ENCODE peak calls at places on chromosomes 7 and 10, in four cellular contexts. A is mammary epithelial cell, U is fibroblast of lung, N is OCI-LY7. G is an unnamed sample.

GRCh38 chr10:127737563-127738511 is 852 bp downstream of the FOXI2 start:
- DNase-seq in A (no peak), U (no peak), N (no peak), G (peak; percentile 10)

GRCh38 chr7:2273866-2274265 is 31.8 kb downstream of the NUDT1 start:
- DNase-seq in A (no peak), U (no peak), N (no peak), G (no peak)

GRCh38 chr7:80278737-80279136 is 144.1 kb downstream of the GNAI1 start:
- DNase-seq in A (no peak), U (no peak), N (no peak), G (no peak)

GRCh38 chr7:107501593-107501992 is 31.7 kb downstream of the GPR22 start:
- DNase-seq in A (peak; percentile 23), U (peak; percentile 15), N (peak; percentile 41), G (peak; percentile 17)

GRCh38 chr7:14690075-14690474 is 212.5 kb downstream of the DGKB start:
- DNase-seq in A (no peak), U (no peak), N (no peak), G (no peak)

GRCh38 chr10:48390933-48391845 is 84.7 kb downstream of the MAPK8 start:
- DNase-seq in A (peak; percentile 81), U (peak; percentile 83), N (no peak), G (no peak)

GRCh38 chr10:108597031-108597430 is 1326.3 kb downstream of the XPNPEP1 start:
- DNase-seq in A (no peak), U (peak; percentile 79), N (no peak), G (no peak)

GRCh38 chr10:11335167-11335652 is 276.2 kb downstream of the USP6NL start:
- DNase-seq in A (no peak), U (peak; percentile 50), N (no peak), G (peak; percentile 67)

GRCh38 chr10:121165276-121165675 is 314.1 kb downstream of the WDR11 start:
- DNase-seq in A (peak; percentile 51), U (peak; percentile 87), N (no peak), G (no peak)

GRCh38 chr10:79979310-79979972 is 30.5 kb upstream of the SFTPD start:
- DNase-seq in A (no peak), U (no peak), N (no peak), G (no peak)

GRCh38 chr10:86058964-86059363 is 307.6 kb downstream of the GRID1 start:
- DNase-seq in A (no peak), U (no peak), N (no peak), G (no peak)

GRCh38 chr7:158784270-158784669 is 45.0 kb downstream of the ESYT2 start:
- DNase-seq in A (no peak), U (no peak), N (no peak), G (no peak)

GRCh38 chr10:13102002-13102794 is 2.2 kb downstream of the OPTN start:
- DNase-seq in A (no peak), U (peak; percentile 15), N (no peak), G (peak; percentile 31)

GRCh38 chr10:120972259-120972658 is 121.1 kb downstream of the WDR11 start:
- DNase-seq in A (no peak), U (no peak), N (no peak), G (no peak)

GRCh38 chr10:127151541-127151940 is 44.9 kb downstream of the INSYN2A start:
- DNase-seq in A (peak; percentile 2), U (peak; percentile 89), N (no peak), G (no peak)

GRCh38 chr7:140249036-140249806 is 72.4 kb upstream of the KDM7A start:
- DNase-seq in A (no peak), U (no peak), N (no peak), G (no peak)

GRCh38 chr10:28853195-28853594 is 175.9 kb downstream of the BAMBI start:
- DNase-seq in A (no peak), U (peak; percentile 53), N (no peak), G (no peak)

GRCh38 chr7:30596043-30596641 is 1.5 kb downstream of the GARS1 start:
- DNase-seq in A (peak; percentile 33), U (peak; percentile 40), N (peak; percentile 81), G (peak; percentile 36)

GRCh38 chr10:5743736-5744135 is 59.1 kb downstream of the TASOR2 start:
- DNase-seq in A (no peak), U (no peak), N (no peak), G (no peak)

GRCh38 chr7:66282594-66282935 is 77.4 kb downstream of the TPST1 start:
- DNase-seq in A (no peak), U (no peak), N (no peak), G (no peak)

GRCh38 chr10:122147731-122148130 is 123.4 kb upstream of the BTBD16 start:
- DNase-seq in A (no peak), U (peak; percentile 80), N (no peak), G (peak; percentile 43)

GRCh38 chr10:83357627-83358026 is 781.7 kb upstream of the GHITM start:
- DNase-seq in A (no peak), U (no peak), N (no peak), G (no peak)

GRCh38 chr10:130369645-130370381 is 233.6 kb downstream of the GLRX3 start:
- DNase-seq in A (no peak), U (no peak), N (no peak), G (no peak)

GRCh38 chr10:102644066-102644645 is at the start of gene TRIM8:
- DNase-seq in A (peak; percentile 52), U (peak; percentile 45), N (peak; percentile 78), G (peak; percentile 84)

GRCh38 chr7:126483972-126484371 is 768.8 kb downstream of the GRM8 start:
- DNase-seq in A (no peak), U (no peak), N (no peak), G (no peak)

GRCh38 chr10:114405011-114405350 is 679 bp upstream of the AFAP1L2 start:
- DNase-seq in A (peak; percentile 74), U (no peak), N (no peak), G (no peak)

GRCh38 chr10:73763343-73763742 is 18.5 kb upstream of the CHCHD1 start:
- DNase-seq in A (no peak), U (no peak), N (no peak), G (no peak)

GRCh38 chr7:36155811-36156361 is 2.8 kb downstream of the EEPD1 start:
- DNase-seq in A (no peak), U (peak; percentile 27), N (peak; percentile 7), G (peak; percentile 34)

GRCh38 chr10:69334258-69335062 is 56.2 kb downstream of the HK1 start:
- DNase-seq in A (peak; percentile 45), U (peak; percentile 50), N (no peak), G (no peak)

GRCh38 chr10:110556993-110557601 is 10.4 kb upstream of the SMC3 start:
- DNase-seq in A (no peak), U (peak; percentile 52), N (peak; percentile 79), G (peak; percentile 44)

GRCh38 chr10:132534348-132535064 is 3.1 kb upstream of the INPP5A start:
- DNase-seq in A (no peak), U (no peak), N (no peak), G (no peak)

GRCh38 chr10:89327803-89328441 is at the start of gene IFIT3:
- DNase-seq in A (peak; percentile 67), U (peak; percentile 97), N (no peak), G (peak; percentile 70)

GRCh38 chr7:30911561-30911969 is at the start of gene AQP1:
- DNase-seq in A (no peak), U (peak; percentile 55), N (no peak), G (peak; percentile 83)

GRCh38 chr7:98870071-98870651 is 347 bp upstream of the TMEM130 start:
- DNase-seq in A (peak; percentile 34), U (peak; percentile 55), N (peak; percentile 97), G (peak; percentile 67)

GRCh38 chr10:35843524-35844171 is 201.6 kb upstream of the FZD8 start:
- DNase-seq in A (no peak), U (no peak), N (no peak), G (no peak)

DNA sequence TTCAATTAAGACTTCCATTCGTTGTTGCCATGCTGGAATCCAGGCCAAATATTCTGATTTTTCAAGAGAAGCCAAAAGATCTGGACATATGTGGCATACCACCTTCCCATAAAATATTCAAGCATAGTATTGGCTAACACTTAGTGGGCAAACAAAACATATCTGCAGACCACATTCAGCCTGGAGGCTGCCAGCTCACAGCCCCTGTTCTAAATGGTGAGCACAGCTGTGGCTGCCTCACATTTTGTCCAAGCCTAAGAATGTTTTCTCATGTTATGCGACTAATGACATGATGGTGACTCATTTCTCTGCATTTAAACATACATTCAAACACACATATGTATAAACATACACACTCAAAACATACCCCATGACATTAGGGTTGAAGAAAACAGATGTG is 10.6 kb upstream of the CALU start:
- DNase-seq in A (peak; percentile 79), U (peak; percentile 73), N (no peak), G (no peak)
- H3K4me1 ChIP-seq in A (peaks cover 26% of the 10 kb centered on the region), U (peaks cover 3% of the 10 kb centered on the region), N (no peaks in the 10 kb centered on the region), G (no peaks in the 10 kb centered on the region)

GRCh38 chr7:88358534-88358838 is 51.8 kb upstream of the STEAP4 start:
- DNase-seq in A (no peak), U (no peak), N (no peak), G (no peak)

GRCh38 chr7:88358881-88359280 is 52.2 kb upstream of the STEAP4 start:
- DNase-seq in A (no peak), U (no peak), N (no peak), G (no peak)

GRCh38 chr7:88357794-88358533 is 51.3 kb upstream of the STEAP4 start:
- DNase-seq in A (peak; percentile 36), U (no peak), N (peak; percentile 1), G (peak; percentile 23)

GRCh38 chr7:88354999-88355398 is 48.3 kb upstream of the STEAP4 start:
- DNase-seq in A (no peak), U (no peak), N (no peak), G (no peak)

DNA sequence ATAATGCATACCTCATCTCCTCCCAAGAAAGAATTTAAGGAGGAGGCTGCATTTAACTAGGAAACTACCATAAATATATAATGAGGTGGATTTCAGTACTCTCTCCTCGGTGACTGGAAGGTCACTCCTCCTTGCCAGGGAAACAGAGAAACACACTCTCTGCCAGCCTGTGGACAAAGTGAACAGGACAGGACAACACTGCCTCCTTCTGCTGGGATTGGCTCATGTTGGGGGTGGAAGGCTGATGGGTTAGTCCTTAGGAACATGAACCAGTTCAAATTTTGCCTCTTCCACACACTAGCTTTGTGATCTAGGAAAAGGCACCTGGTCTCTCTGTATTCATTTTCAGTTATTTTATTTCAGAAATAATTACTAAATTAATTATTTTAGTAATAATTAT is 50.6 kb upstream of the STEAP4 start:
- DNase-seq in A (peak; percentile 72), U (peak; percentile 11), N (no peak), G (peak; percentile 10)
- TF ChIP-seq CTCF in A (peak; percentile 79), U (peak; percentile 4), N (no peak), G (peak; percentile 17)

GRCh38 chr10:31912289-31912688 is 16.3 kb downstream of the ARHGAP12 start:
- DNase-seq in A (peak; percentile 40), U (peak; percentile 73), N (no peak), G (peak; percentile 11)

GRCh38 chr10:31912898-31913847 is 15.5 kb downstream of the ARHGAP12 start:
- DNase-seq in A (no peak), U (peak; percentile 56), N (no peak), G (no peak)

GRCh38 chr10:31908157-31908556 is 20.5 kb downstream of the ARHGAP12 start:
- DNase-seq in A (no peak), U (no peak), N (no peak), G (no peak)

GRCh38 chr10:31906039-31906438 is 22.6 kb downstream of the ARHGAP12 start:
- DNase-seq in A (no peak), U (no peak), N (no peak), G (no peak)

GRCh38 chr10:31910016-31910415 is 18.6 kb downstream of the ARHGAP12 start:
- DNase-seq in A (no peak), U (no peak), N (no peak), G (no peak)
- H4K20me1 ChIP-seq in A (no peaks in the 10 kb centered on the region), U (no peaks in the 10 kb centered on the region), N (no peaks in the 10 kb centered on the region), G (peaks cover 68% of the 10 kb centered on the region)

GRCh38 chr10:101132636-101133473 is 1.8 kb downstream of the TLX1 start:
- DNase-seq in A (no peak), U (no peak), N (no peak), G (no peak)
- H3K4me1 ChIP-seq in A (peaks cover 8% of the 10 kb centered on the region), U (no peaks in the 10 kb centered on the region), N (no peaks in the 10 kb centered on the region), G (peaks cover 13% of the 10 kb centered on the region)

G was measured in hepatocyte.